ENCODE peak calls at places on chromosomes 13 and 19, in ten cellular contexts. K is cardiac muscle cell, Y is PC-3, E is testis, X is Caco-2, P is fibroblast of pulmonary artery, L is spleen, J is uterus, G is AG10803, H is HCT116. F is an unnamed sample.

GRCh38 chr13:67369895-67370660 is 139.9 kb upstream of the PCDH9 start:
- DNase-seq in K (no peak), Y (peak), E (no peak), X (no peak), P (peak), L (no peak), J (no peak), G (peak), H (no peak), F (no peak)

GRCh38 chr19:29454109-29454508 is 71.7 kb upstream of the VSTM2B start:
- DNase-seq in K (no peak), Y (no peak), E (no peak), X (no peak), P (no peak), L (no peak), J (no peak), G (no peak), H (no peak), F (no peak)

GRCh38 chr13:50941146-50941545 is 31.6 kb downstream of the RNASEH2B start:
- DNase-seq in K (no peak), Y (no peak), E (no peak), X (no peak), P (no peak), L (no peak), J (no peak), G (no peak), H (no peak), F (no peak)

GRCh38 chr13:66887088-66887487 is 343.0 kb downstream of the PCDH9 start:
- DNase-seq in K (no peak), Y (no peak), E (no peak), X (no peak), P (peak), L (no peak), J (no peak), G (peak), H (no peak), F (no peak)

GRCh38 chr19:39405930-39406655 is 554 bp upstream of the ZFP36 start:
- DNase-seq in K (no peak), Y (no peak), E (peak), X (no peak), P (no peak), L (peak), J (no peak), G (no peak), H (no peak), F (no peak)

GRCh38 chr19:52981329-52981728 is 18.6 kb upstream of the ZNF816 start:
- DNase-seq in K (no peak), Y (no peak), E (no peak), X (no peak), P (no peak), L (no peak), J (no peak), G (no peak), H (no peak), F (no peak)

GRCh38 chr13:77767413-77767812 is 69.9 kb downstream of the SLAIN1 start:
- DNase-seq in K (no peak), Y (no peak), E (no peak), X (no peak), P (no peak), L (no peak), J (no peak), G (no peak), H (no peak), F (no peak)

GRCh38 chr19:48619692-48620565 is 623 bp downstream of the SPHK2 start:
- DNase-seq in K (no peak), Y (no peak), E (no peak), X (no peak), P (no peak), L (peak), J (no peak), G (peak), H (no peak), F (no peak)

GRCh38 chr13:113564331-113565023 is 20.1 kb upstream of the TFDP1 start:
- DNase-seq in K (no peak), Y (no peak), E (peak), X (no peak), P (no peak), L (peak), J (no peak), G (no peak), H (no peak), F (no peak)

GRCh38 chr13:27338816-27339215 is 68.2 kb downstream of the RASL11A start:
- DNase-seq in K (peak), Y (no peak), E (no peak), X (peak), P (no peak), L (no peak), J (no peak), G (no peak), H (peak), F (no peak)

DNA sequence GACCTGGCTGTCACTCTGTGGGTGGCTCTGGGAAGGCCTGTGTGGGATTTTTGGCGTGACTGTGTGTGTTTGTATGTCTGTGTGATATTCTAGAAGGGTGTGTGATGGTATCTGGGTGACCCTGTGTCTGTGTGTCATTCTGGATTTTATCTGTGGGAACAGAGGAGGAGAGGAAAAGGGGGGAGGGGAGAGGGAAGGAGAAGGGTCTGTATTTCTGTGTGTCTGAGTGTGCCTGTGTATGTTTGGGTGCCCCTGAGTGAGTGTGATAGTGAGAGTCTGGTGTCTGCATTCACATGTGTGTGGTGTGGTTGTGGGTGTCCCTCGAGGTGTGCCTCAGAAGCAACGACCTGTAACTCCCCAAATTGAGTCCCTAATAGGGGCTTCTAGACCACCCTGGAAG is 8.1 kb upstream of the NFIX start:
- DNase-seq in K (no peak), Y (no peak), E (no peak), X (no peak), P (no peak), L (no peak), J (no peak), G (no peak), H (no peak), F (no peak)
- TF ChIP-seq CTCF in K (no peak), Y (no peak), E (no peak), X (no peak), P (no peak), L (no peak), J (no peak), G (no peak), H (no peak), F (no peak)

GRCh38 chr13:30464496-30465351 is 1.0 kb downstream of the HMGB1 start:
- DNase-seq in K (peak), Y (peak), E (peak), X (peak), P (peak), L (peak), J (peak), G (peak), H (no peak), F (no peak)

GRCh38 chr13:30465541-30466357 is at the start of gene HMGB1:
- DNase-seq in K (peak), Y (peak), E (peak), X (peak), P (peak), L (peak), J (peak), G (peak), H (peak), F (peak)

GRCh38 chr13:30463820-30464495 is 1.8 kb downstream of the HMGB1 start:
- DNase-seq in K (peak), Y (peak), E (peak), X (no peak), P (peak), L (peak), J (peak), G (peak), H (no peak), F (peak)

GRCh38 chr13:30466358-30466714 is 600 bp upstream of the HMGB1 start:
- DNase-seq in K (peak), Y (peak), E (no peak), X (no peak), P (no peak), L (no peak), J (no peak), G (peak), H (no peak), F (no peak)

GRCh38 chr13:30466841-30467252 is 1.1 kb upstream of the HMGB1 start:
- DNase-seq in K (no peak), Y (peak), E (no peak), X (no peak), P (no peak), L (no peak), J (no peak), G (no peak), H (no peak), F (no peak)
- H3K4me3 ChIP-seq in K (peak), Y (peak), E (no peak), X (peak), P (no peak), L (no peak), J (no peak), G (no peak), H (peak), F (no peak)

GRCh38 chr19:2478324-2478755 is 2.4 kb downstream of the GADD45B start:
- DNase-seq in K (peak), Y (peak), E (peak), X (no peak), P (peak), L (peak), J (peak), G (peak), H (no peak), F (peak)
- TF ChIP-seq CTCF in K (peak), Y (no peak), E (peak), X (no peak), P (peak), L (peak), J (peak), G (peak), H (no peak), F (peak)

GRCh38 chr19:2254052-2254872 is 2.0 kb downstream of the JSRP1 start:
- DNase-seq in K (peak), Y (no peak), E (no peak), X (peak), P (peak), L (no peak), J (no peak), G (no peak), H (no peak), F (no peak)
- H3K4me3 ChIP-seq in K (no peak), Y (no peak), E (no peak), X (no peak), P (no peak), L (peak), J (no peak), G (no peak), H (no peak), F (no peak)

GRCh38 chr19:5503598-5503997 is 48.4 kb downstream of the ZNRF4 start:
- DNase-seq in K (no peak), Y (peak), E (no peak), X (no peak), P (no peak), L (no peak), J (no peak), G (no peak), H (peak), F (no peak)
- TF ChIP-seq CTCF in K (no peak), Y (no peak), E (no peak), X (peak), P (no peak), L (no peak), J (no peak), G (no peak), H (peak), F (no peak)

GRCh38 chr19:51531349-51532315 is at the start of gene SIGLEC6:
- DNase-seq in K (no peak), Y (no peak), E (peak), X (peak), P (no peak), L (peak), J (no peak), G (no peak), H (no peak), F (no peak)
- H3K4me3 ChIP-seq in K (no peak), Y (no peak), E (peak), X (no peak), P (no peak), L (no peak), J (no peak), G (no peak), H (no peak), F (no peak)

DNA sequence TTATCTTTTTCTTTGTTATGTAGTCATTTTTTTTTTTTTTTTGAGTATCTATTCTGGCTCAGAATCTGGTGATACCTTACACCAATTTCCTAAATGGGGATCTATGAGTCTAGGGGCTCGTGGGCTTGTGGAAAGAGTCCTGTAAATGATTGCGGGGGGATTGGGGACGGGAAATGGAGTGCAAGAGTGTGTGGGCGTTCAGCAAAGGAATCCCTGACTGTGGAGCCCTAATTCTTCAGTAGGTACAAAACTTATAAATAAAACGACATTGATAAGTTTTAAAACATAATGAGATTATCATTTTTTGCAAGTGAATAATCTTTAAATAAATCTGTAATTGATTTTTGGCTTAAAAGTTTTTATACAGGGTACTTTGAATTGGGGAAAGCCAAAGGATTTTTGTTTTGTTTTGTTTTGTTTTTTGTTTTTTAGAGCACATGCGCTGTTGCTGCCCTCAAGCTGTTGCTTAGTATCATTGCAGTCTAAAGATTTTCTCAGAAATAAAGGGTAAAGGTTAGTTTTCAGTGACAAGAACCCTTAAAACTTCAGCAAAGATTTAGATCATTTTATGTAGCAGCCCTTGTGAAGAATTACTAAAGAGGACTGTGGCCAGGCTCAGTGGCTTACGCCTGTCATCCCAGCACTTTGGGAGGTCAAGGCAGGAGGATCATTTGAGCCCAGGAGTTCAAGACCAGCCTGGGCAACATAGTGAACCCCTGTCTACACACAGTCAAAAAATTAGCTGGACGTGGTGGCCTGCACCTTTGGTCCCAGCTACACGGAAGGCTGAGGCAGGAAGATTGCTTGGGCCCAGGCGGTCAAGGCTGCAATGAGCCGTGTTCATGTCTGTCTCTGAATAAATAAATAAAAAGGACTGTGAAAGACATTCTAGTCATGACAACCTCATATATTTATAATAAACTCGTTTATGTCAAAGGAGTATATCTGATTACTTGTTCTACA is 1.7 kb downstream of the ERCC5 start:
- DNase-seq in K (peak), Y (peak), E (no peak), X (peak), P (peak), L (peak), J (no peak), G (peak), H (peak), F (no peak)
- TF ChIP-seq CTCF in K (peak), Y (peak), E (peak), X (peak), P (peak), L (peak), J (peak), G (peak), H (peak), F (peak)

F was measured in LNCaP clone FGC.